ENCODE peak calls at places on chromosomes 6 and 20, in seven cellular contexts. L is activated B cell treated with CpG ODN at 0.5 μM for 24 hours; R is neural crest cell; J is hypothalamus; Y is NCI-H524; F is activated T-cell treated with anti-CD3 and anti-CD28 coated beads, Interleukin-2, amount 50 U/mL, for 72 hours; N is HEK293T. S is an unnamed sample.

GRCh38 chr6:157023958-157024357 is 246.8 kb downstream of the ARID1B start:
- DNase-seq in L (no peak), R (no peak), J (no peak), Y (no peak), F (no peak), N (no peak), S (no peak)

GRCh38 chr6:168147205-168147738 is 68.3 kb upstream of the FRMD1 start:
- DNase-seq in L (no peak), R (no peak), J (no peak), Y (peak), F (no peak), N (peak), S (no peak)

GRCh38 chr20:34491226-34491931 is 24.8 kb upstream of the DYNLRB1 start:
- DNase-seq in L (no peak), R (no peak), J (no peak), Y (no peak), F (no peak), N (no peak), S (no peak)

GRCh38 chr6:20965276-20965675 is 431.0 kb downstream of the CDKAL1 start:
- DNase-seq in L (no peak), R (no peak), J (no peak), Y (no peak), F (no peak), N (no peak), S (no peak)

GRCh38 chr20:38110525-38111178 is 54.4 kb downstream of the TGM2 start:
- DNase-seq in L (no peak), R (no peak), J (no peak), Y (peak), F (no peak), N (no peak), S (no peak)

GRCh38 chr20:31839782-31840487 is 5.5 kb downstream of the FOXS1 start:
- DNase-seq in L (no peak), R (no peak), J (no peak), Y (no peak), F (no peak), N (no peak), S (no peak)

GRCh38 chr6:49676671-49677281 is 36.6 kb downstream of the CRISP2 start:
- DNase-seq in L (no peak), R (no peak), J (no peak), Y (no peak), F (no peak), N (no peak), S (no peak)

GRCh38 chr6:27864906-27865883 is 47.0 kb downstream of the OR2B2 start:
- DNase-seq in L (peak), R (peak), J (no peak), Y (peak), F (peak), N (peak), S (peak)

GRCh38 chr6:20350215-20350614 is 51.5 kb upstream of the E2F3 start:
- DNase-seq in L (no peak), R (no peak), J (no peak), Y (no peak), F (no peak), N (no peak), S (no peak)

GRCh38 chr6:104936766-104937535 is 20.0 kb upstream of the LIN28B start:
- DNase-seq in L (no peak), R (no peak), J (no peak), Y (no peak), F (no peak), N (no peak), S (no peak)

GRCh38 chr6:44660561-44661220 is 273.2 kb downstream of the CDC5L start:
- DNase-seq in L (no peak), R (no peak), J (no peak), Y (no peak), F (no peak), N (no peak), S (no peak)

GRCh38 chr6:38016824-38017223 is 197.3 kb downstream of the ZFAND3 start:
- DNase-seq in L (no peak), R (no peak), J (no peak), Y (no peak), F (no peak), N (no peak), S (no peak)